ENCODE peak calls at places on chromosomes 11 and 22, in four cellular contexts. U, G, Y and X are unnamed samples.
A peak's percentile ranks its signal among the peaks of the same experiment; 100 is the strongest.

GRCh38 chr11:122882189-122882808 is at the start of gene JHY:
- DNase-seq in Y (no peak), U (no peak), G (no peak), X (no peak)

GRCh38 chr11:45079943-45080719 is 66.3 kb upstream of the PRDM11 start:
- DNase-seq in Y (no peak), U (peak; percentile 49), G (no peak), X (no peak)

GRCh38 chr22:35149149-35149548 is 83.2 kb downstream of the ISX start:
- DNase-seq in G (no peak), Y (no peak), U (no peak), X (no peak)

GRCh38 chr22:44620129-44620840 is 81.7 kb upstream of the PRR5 start:
- DNase-seq in Y (peak; percentile 78), G (no peak), U (peak; percentile 70), X (peak; percentile 85)

GRCh38 chr11:1844221-1845094 is 5.7 kb downstream of the TNNI2 start:
- DNase-seq in U (no peak), G (no peak), Y (peak; percentile 71), X (no peak)

GRCh38 chr22:20319041-20319744 is 667 bp downstream of the DGCR6L start:
- DNase-seq in G (no peak), Y (no peak), U (no peak), X (peak; percentile 28)

GRCh38 chr11:97525273-97525672 is 1135.5 kb downstream of the JRKL start:
- DNase-seq in Y (no peak), G (no peak), U (no peak), X (no peak)

GRCh38 chr11:128573674-128574073 is 13.7 kb downstream of the ETS1 start:
- DNase-seq in G (no peak), Y (no peak), U (no peak), X (no peak)

GRCh38 chr11:61797263-61797944 is 4.7 kb downstream of the FEN1 start:
- DNase-seq in Y (peak; percentile 82), U (peak; percentile 69), G (no peak), X (peak; percentile 72)

GRCh38 chr11:111836162-111836561 is 35.2 kb downstream of the ALG9 start:
- DNase-seq in Y (no peak), G (no peak), U (no peak), X (no peak)

GRCh38 chr11:27720277-27720830 is 20.1 kb upstream of the BDNF start:
- DNase-seq in U (peak; percentile 73), G (peak; percentile 74), Y (peak; percentile 26), X (peak; percentile 77)
- TF ChIP-seq CTCF in U (no peak), G (peak; percentile 43), Y (no peak), X (peak; percentile 23)

GRCh38 chr22:29748248-29748893 is 18.4 kb downstream of the ZMAT5 start:
- DNase-seq in G (no peak), Y (no peak), U (no peak), X (no peak)
- TF ChIP-seq CTCF in G (no peak), Y (no peak), U (no peak), X (no peak)

DNA sequence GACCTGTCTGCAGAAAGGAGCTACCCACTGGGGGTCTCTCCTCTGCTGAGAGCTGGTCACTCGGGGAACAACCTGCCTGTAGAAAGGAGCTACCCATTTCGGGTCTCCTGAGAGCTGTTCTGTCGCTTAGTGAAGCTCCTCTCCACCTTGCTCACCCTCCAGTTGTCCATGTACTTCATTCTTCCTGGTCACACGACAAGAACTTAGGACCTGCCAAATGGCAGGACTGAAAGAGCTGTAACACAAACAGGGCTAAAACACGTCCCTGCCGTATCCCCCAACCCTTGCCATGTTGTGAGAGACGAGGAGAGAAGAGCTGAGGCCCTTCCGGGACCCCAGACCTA is 24.1 kb upstream of the RNASEH2C start:
- DNase-seq in G (no peak), Y (no peak), U (no peak), X (no peak)
- TF ChIP-seq CTCF in G (no peak), Y (no peak), U (no peak), X (no peak)

DNA sequence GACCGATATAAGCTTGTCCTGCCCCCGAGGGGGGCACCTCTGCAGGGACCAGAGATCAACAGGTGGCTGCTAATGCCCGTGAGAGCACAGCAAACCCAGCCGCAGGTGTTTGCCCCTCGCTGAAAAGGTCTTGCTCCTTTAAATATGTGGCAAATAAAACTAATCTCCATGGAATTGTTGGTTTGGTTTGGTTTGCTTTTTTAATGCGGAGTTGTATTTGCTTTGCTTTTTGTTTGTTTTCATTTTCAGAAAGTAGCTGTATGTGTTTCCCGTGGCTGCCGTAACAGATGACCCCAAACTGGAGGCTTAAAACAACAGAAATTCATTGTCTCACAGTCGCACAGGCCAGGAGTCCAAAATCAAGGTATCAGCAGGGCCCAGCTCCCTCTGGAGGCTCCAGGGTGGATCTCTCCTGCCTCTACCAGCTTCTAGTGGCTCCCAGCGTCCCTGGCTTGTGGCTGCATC is 93.0 kb downstream of the CELSR1 start:
- DNase-seq in G (no peak), Y (no peak), U (no peak), X (no peak)
- TF ChIP-seq CTCF in G (no peak), Y (no peak), U (no peak), X (no peak)

DNA sequence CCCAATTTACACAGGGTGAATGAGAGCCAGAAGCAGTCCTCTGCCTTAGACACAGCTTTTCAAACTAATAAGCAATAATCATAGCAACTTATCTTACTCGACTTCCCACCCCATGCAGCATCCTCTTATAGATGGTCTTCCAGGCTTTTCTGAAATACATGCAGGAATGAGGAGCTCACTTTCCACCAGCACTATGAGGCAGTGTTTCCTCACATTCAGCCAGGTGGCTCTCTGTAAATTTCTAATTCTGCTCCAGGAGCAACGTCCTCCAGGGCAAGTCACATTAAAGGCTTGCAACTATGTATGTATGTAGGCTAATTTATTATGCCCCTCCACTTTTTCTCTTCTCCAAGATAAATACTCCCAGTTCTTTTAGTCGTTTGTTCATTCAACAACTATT is 60.0 kb downstream of the PAK1 start:
- DNase-seq in Y (no peak), G (no peak), U (no peak), X (no peak)
- TF ChIP-seq CTCF in Y (no peak), G (no peak), U (no peak), X (no peak)

GRCh38 chr22:32261306-32261705 is 6.2 kb upstream of the SLC5A4 start:
- DNase-seq in Y (no peak), U (no peak), G (no peak), X (no peak)

GRCh38 chr22:32267011-32267410 is 11.9 kb upstream of the SLC5A4 start:
- DNase-seq in U (no peak), Y (no peak), G (no peak), X (no peak)

GRCh38 chr22:32270641-32271369 is 15.7 kb upstream of the SLC5A4 start:
- DNase-seq in U (no peak), G (no peak), Y (no peak), X (no peak)

GRCh38 chr22:32269316-32269715 is 14.2 kb upstream of the SLC5A4 start:
- DNase-seq in G (no peak), U (no peak), Y (no peak), X (no peak)

DNA sequence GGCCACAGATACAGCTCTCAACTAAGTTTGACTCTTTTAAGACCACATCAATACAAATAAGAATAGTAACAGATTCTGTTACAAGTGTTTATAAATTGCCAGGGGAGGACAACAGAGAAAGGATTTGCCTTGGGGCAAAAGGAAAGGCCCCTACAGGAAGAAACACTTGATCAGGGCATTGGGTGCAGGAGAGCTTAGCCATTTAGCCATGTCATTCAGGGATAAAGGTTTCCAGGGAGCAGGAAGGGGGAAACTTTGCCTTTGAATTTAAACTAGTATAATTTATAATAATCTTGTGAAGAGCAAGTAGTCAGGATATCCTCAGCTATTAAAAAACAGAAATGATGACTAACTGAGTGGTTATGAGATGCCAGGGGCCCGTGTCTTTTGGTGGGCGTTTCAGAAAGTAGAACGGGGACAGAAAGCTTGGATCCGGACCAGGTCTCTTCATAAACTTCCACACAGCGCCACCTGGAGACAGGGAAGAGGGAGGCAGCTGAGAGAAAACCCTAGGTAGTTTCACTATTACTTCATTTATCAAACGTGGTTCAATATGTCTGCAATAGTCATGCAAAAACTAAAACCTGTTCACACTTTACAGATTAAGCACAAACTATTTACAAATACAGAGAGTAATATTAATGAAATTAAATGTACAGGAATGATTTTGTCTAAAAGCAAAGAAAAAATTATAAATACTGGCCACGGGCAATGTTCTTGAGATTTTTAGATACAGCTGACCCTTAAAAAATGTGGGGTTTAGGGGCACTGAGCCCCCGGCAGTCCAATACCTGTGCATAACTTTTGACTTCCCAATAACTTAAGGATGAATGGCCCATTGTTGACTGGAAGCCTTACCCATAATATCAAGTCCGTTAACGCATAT is 11.0 kb upstream of the SLC5A4 start:
- DNase-seq in Y (peak; percentile 73), G (peak; percentile 39), U (peak; percentile 75), X (peak; percentile 73)
- TF ChIP-seq CTCF in Y (peak; percentile 88), G (peak; percentile 91), U (peak; percentile 86), X (peak; percentile 85)

GRCh38 chr11:131409307-131409706 is 38.9 kb downstream of the NTM start:
- DNase-seq in Y (no peak), U (no peak), G (no peak), X (no peak)

GRCh38 chr11:131404010-131404409 is 33.6 kb downstream of the NTM start:
- DNase-seq in Y (no peak), U (no peak), G (no peak), X (no peak)

GRCh38 chr11:131413217-131413616 is 42.8 kb downstream of the NTM start:
- DNase-seq in U (no peak), Y (no peak), G (no peak), X (no peak)

GRCh38 chr11:131412061-131412460 is 41.6 kb downstream of the NTM start:
- DNase-seq in G (no peak), U (no peak), Y (no peak), X (no peak)

DNA sequence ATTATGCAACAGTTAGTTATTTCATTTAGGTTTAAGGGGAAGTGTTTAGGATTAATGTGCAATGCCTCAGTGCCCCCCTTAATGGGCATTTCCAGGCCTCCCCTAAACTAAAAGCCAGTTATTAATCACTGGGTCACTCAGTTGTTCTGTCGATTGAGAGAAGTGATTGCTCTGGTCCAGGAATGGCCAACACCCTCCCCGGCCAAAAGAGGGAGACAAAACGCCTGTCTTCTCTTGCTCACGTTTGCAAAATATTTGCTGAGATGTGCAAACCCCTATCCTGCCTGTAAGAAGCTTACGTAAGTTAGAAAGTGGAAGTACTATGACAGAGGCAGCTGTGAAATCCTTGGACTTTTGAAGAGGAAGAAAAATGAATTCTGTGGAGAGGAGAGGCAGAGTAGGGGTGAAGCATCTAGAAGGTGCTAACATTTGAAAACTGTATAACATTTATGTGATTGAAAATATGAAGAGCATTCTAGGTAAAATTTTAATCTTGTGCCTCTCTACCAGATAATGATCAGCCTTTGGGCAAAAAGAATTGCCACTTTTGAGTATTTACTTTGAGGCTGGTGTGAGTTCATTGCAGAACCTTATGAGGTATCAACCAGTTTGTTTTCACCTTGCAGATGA is 37.7 kb downstream of the NTM start:
- DNase-seq in U (peak; percentile 30), Y (no peak), G (no peak), X (peak; percentile 69)
- TF ChIP-seq CTCF in U (peak; percentile 58), Y (peak; percentile 40), G (peak; percentile 59), X (peak; percentile 32)

GRCh38 chr11:11148104-11148509 is 204.9 kb downstream of the CSNK2A3 start:
- DNase-seq in Y (peak; percentile 81), G (no peak), U (no peak), X (no peak)
- TF ChIP-seq CTCF in Y (peak; percentile 57), G (peak; percentile 17), U (no peak), X (no peak)

DNA sequence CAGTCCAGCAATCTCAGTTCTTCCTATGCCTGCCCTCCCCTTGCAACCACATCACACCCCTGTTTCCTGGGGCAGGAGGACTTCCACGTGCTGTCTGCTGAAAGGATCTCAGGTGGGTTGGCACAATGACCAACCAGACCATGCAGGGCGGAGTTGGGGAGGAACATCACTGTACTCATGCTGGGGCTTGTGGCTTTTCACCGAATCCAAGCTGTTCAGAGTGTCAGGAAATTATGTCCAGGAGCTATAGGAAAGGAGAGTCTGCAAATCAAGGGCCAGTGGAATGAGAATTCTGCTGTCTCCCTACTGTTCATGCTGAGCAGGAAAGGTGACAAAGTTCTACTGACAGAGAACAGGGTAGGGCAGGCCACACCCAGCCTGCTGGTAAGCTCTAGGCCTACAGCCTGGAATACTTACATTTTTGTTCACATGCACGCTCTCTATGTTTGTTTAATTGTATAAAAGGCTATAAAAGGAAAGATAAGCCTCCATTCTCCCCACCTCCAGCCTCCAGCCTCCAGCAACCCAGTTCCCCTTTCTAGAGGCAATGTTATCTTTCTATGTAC is 1.7 kb upstream of the PLAAT2 start:
- DNase-seq in G (no peak), Y (no peak), U (no peak), X (no peak)
- TF ChIP-seq CTCF in G (no peak), Y (no peak), U (no peak), X (no peak)